ENCODE peak calls at places on chromosome 11, in five cellular contexts. M is amygdala, S is T-helper 1 cell, Q is NB4, V is Caki2. U is an unnamed sample.

GRCh38 chr11:68226421-68226820 is 13.3 kb upstream of the KMT5B start:
- DNase-seq in M (no peak), S (no peak), Q (no peak), V (no peak), U (no peak)

GRCh38 chr11:2775083-2775625 is 75.4 kb upstream of the KCNQ1OT1 start:
- DNase-seq in M (no peak), S (no peak), Q (no peak), V (no peak), U (no peak)

GRCh38 chr11:70128435-70128906 is 50.4 kb downstream of the ANO1 start:
- DNase-seq in M (no peak), S (no peak), Q (no peak), V (peak), U (no peak)

GRCh38 chr11:88576741-88577140 is 239.2 kb upstream of the CTSC start:
- DNase-seq in M (no peak), S (no peak), Q (no peak), V (no peak), U (no peak)

GRCh38 chr11:103898065-103898464 is 138.4 kb upstream of the DDI1 start:
- DNase-seq in M (no peak), S (no peak), Q (no peak), V (no peak), U (no peak)

GRCh38 chr11:117625237-117625636 is 171.8 kb downstream of the DSCAML1 start:
- DNase-seq in M (no peak), S (no peak), Q (peak), V (no peak), U (no peak)

GRCh38 chr11:133082453-133082781 is 449.9 kb downstream of the OPCML start:
- DNase-seq in M (no peak), S (peak), Q (peak), V (no peak), U (no peak)

GRCh38 chr11:15975742-15976141 is 380.6 kb downstream of the SOX6 start:
- DNase-seq in M (no peak), S (no peak), Q (no peak), V (no peak), U (no peak)

GRCh38 chr11:133366088-133366487 is 166.2 kb downstream of the OPCML start:
- DNase-seq in M (no peak), S (no peak), Q (no peak), V (no peak), U (no peak)

GRCh38 chr11:122668562-122669090 is 13.1 kb downstream of the UBASH3B start:
- DNase-seq in M (no peak), S (no peak), Q (peak), V (peak), U (no peak)

GRCh38 chr11:68825603-68826002 is 16.1 kb downstream of the CPT1A start:
- DNase-seq in M (no peak), S (peak), Q (peak), V (peak), U (no peak)

GRCh38 chr11:75320643-75321042 is 30.8 kb downstream of the ARRB1 start:
- DNase-seq in M (no peak), S (no peak), Q (no peak), V (no peak), U (no peak)

GRCh38 chr11:559712-560304 is 730 bp downstream of the LMNTD2 start:
- DNase-seq in M (no peak), S (no peak), Q (no peak), V (no peak), U (no peak)

GRCh38 chr11:44261800-44262591 is 47.9 kb downstream of the ALX4 start:
- DNase-seq in M (no peak), S (no peak), Q (no peak), V (no peak), U (no peak)

GRCh38 chr11:75554258-75555022 is 7.6 kb upstream of the SERPINH1 start:
- DNase-seq in M (peak), S (no peak), Q (no peak), V (no peak), U (peak)

GRCh38 chr11:65488273-65489058 is 10.4 kb upstream of the MALAT1 start:
- DNase-seq in M (no peak), S (no peak), Q (no peak), V (peak), U (no peak)

GRCh38 chr11:3215346-3216026 is 3.1 kb downstream of the MRGPRG start:
- DNase-seq in M (no peak), S (no peak), Q (no peak), V (no peak), U (no peak)

GRCh38 chr11:69686452-69686851 is 11.3 kb upstream of the LTO1 start:
- DNase-seq in M (no peak), S (no peak), Q (no peak), V (no peak), U (no peak)

GRCh38 chr11:75790986-75791385 is 22.4 kb downstream of the DGAT2 start:
- DNase-seq in M (no peak), S (no peak), Q (no peak), V (no peak), U (no peak)

GRCh38 chr11:68741536-68741935 is 9.8 kb downstream of the TESMIN start:
- DNase-seq in M (no peak), S (no peak), Q (no peak), V (no peak), U (no peak)

GRCh38 chr11:122817121-122817520 is 21.2 kb upstream of the CRTAM start:
- DNase-seq in M (no peak), S (no peak), Q (no peak), V (no peak), U (no peak)

GRCh38 chr11:35905901-35906661 is 37.8 kb upstream of the LDLRAD3 start:
- DNase-seq in M (no peak), S (no peak), Q (no peak), V (no peak), U (no peak)

GRCh38 chr11:92662580-92662979 is 306.9 kb upstream of the MTNR1B start:
- DNase-seq in M (no peak), S (no peak), Q (no peak), V (no peak), U (no peak)

GRCh38 chr11:72446929-72447753 is 12.8 kb upstream of the CLPB start:
- DNase-seq in M (no peak), S (no peak), Q (peak), V (peak), U (no peak)

GRCh38 chr11:109085708-109086373 is 336.1 kb upstream of the C11orf87 start:
- DNase-seq in M (no peak), S (no peak), Q (no peak), V (no peak), U (no peak)

GRCh38 chr11:62857541-62857982 is 18.2 kb upstream of the WDR74 start:
- DNase-seq in M (no peak), S (no peak), Q (no peak), V (no peak), U (no peak)

GRCh38 chr11:104120493-104121200 is 43.3 kb downstream of the PDGFD start:
- DNase-seq in M (no peak), S (no peak), Q (no peak), V (no peak), U (no peak)

GRCh38 chr11:59380263-59381059 is 21.8 kb downstream of the OR5AN1 start:
- DNase-seq in M (no peak), S (no peak), Q (no peak), V (no peak), U (no peak)

GRCh38 chr11:16604784-16605439 is 133.5 kb upstream of the C11orf58 start:
- DNase-seq in M (no peak), S (no peak), Q (peak), V (peak), U (no peak)

GRCh38 chr11:96219981-96220623 is 122.9 kb downstream of the MAML2 start:
- DNase-seq in M (no peak), S (no peak), Q (peak), V (no peak), U (no peak)

GRCh38 chr11:35664977-35665441 is 2.4 kb downstream of the TRIM44 start:
- DNase-seq in M (no peak), S (no peak), Q (peak), V (no peak), U (no peak)

U was measured in kidney epithelial cell.